ENCODE peak calls at places on chromosomes 4 and X, in seven cellular contexts. X, Q, O, W, I, A and M are unnamed samples.

GRCh38 chr4:20046931-20047677 is 204.6 kb upstream of the SLIT2 start:
- DNase-seq in X (no peak), Q (no peak), O (no peak), W (no peak), I (no peak), A (no peak), M (no peak)

GRCh38 chr4:120156115-120156718 is 89.6 kb upstream of the MAD2L1 start:
- DNase-seq in X (peak), Q (peak), O (no peak), W (peak), I (peak), A (peak), M (peak)

GRCh38 chrX:136318895-136319597 is 18.3 kb downstream of the ADGRG4 start:
- DNase-seq in X (no peak), Q (no peak), O (no peak), W (no peak), I (no peak), A (peak), M (no peak)

GRCh38 chr4:121462660-121463261 is 81.9 kb upstream of the QRFPR start:
- DNase-seq in X (peak), Q (peak), O (no peak), W (peak), I (peak), A (peak), M (peak)

GRCh38 chr4:177436456-177436855 is 5.8 kb downstream of the AGA start:
- DNase-seq in X (no peak), Q (no peak), O (no peak), W (no peak), I (no peak), A (no peak), M (no peak)

GRCh38 chrX:67545772-67546495 is 2.1 kb downstream of the AR start:
- DNase-seq in X (no peak), Q (no peak), O (peak), W (peak), I (peak), A (no peak), M (no peak)

GRCh38 chr4:88107406-88108107 is 50.9 kb downstream of the ABCG2 start:
- DNase-seq in X (no peak), Q (peak), O (no peak), W (no peak), I (no peak), A (no peak), M (peak)

GRCh38 chrX:107894038-107894437 is 68.4 kb downstream of the MID2 start:
- DNase-seq in X (peak), Q (peak), O (no peak), W (peak), I (peak), A (no peak), M (no peak)

GRCh38 chrX:5915783-5916182 is 312.9 kb downstream of the NLGN4X start:
- DNase-seq in X (no peak), Q (no peak), O (no peak), W (no peak), I (no peak), A (no peak), M (no peak)

GRCh38 chr4:177147668-177148067 is 162.0 kb upstream of the NEIL3 start:
- DNase-seq in X (no peak), Q (no peak), O (no peak), W (no peak), I (no peak), A (no peak), M (no peak)

GRCh38 chrX:131032646-131033230 is 25.4 kb upstream of the ARHGAP36 start:
- DNase-seq in X (no peak), Q (no peak), O (no peak), W (no peak), I (no peak), A (no peak), M (no peak)

GRCh38 chr4:83389037-83389755 is 54.5 kb upstream of the HPSE start:
- DNase-seq in X (no peak), Q (no peak), O (no peak), W (no peak), I (no peak), A (no peak), M (no peak)

GRCh38 chrX:132618810-132619209 is 130.0 kb upstream of the MBNL3 start:
- DNase-seq in X (no peak), Q (no peak), O (no peak), W (no peak), I (no peak), A (no peak), M (no peak)

GRCh38 chr4:91653067-91653466 is 650.7 kb upstream of the GRID2 start:
- DNase-seq in X (no peak), Q (no peak), O (no peak), W (no peak), I (no peak), A (no peak), M (no peak)

GRCh38 chr4:3244747-3245146 is 4.2 kb upstream of the MSANTD1 start:
- DNase-seq in X (no peak), Q (no peak), O (no peak), W (no peak), I (no peak), A (no peak), M (no peak)

GRCh38 chrX:148535639-148536038 is 35.2 kb downstream of the AFF2 start:
- DNase-seq in X (no peak), Q (no peak), O (no peak), W (peak), I (no peak), A (no peak), M (no peak)

GRCh38 chr4:173013232-173013932 is 155.2 kb upstream of the GALNT7 start:
- DNase-seq in X (peak), Q (peak), O (no peak), W (peak), I (peak), A (peak), M (peak)

GRCh38 chr4:67261971-67262370 is 283.3 kb downstream of the CENPC start:
- DNase-seq in X (no peak), Q (no peak), O (no peak), W (no peak), I (no peak), A (no peak), M (no peak)

GRCh38 chr4:183610033-183610432 is 49.0 kb downstream of the RWDD4 start:
- DNase-seq in X (no peak), Q (no peak), O (no peak), W (peak), I (no peak), A (no peak), M (no peak)

GRCh38 chr4:610411-611261 is 14.7 kb upstream of the PDE6B start:
- DNase-seq in X (no peak), Q (peak), O (peak), W (peak), I (no peak), A (no peak), M (no peak)

GRCh38 chr4:149549911-149550310 is 265.7 kb downstream of the IQCM start:
- DNase-seq in X (no peak), Q (no peak), O (no peak), W (peak), I (no peak), A (no peak), M (no peak)

GRCh38 chrX:153338836-153339235 is 4.9 kb downstream of the ZNF275 start:
- DNase-seq in X (no peak), Q (no peak), O (no peak), W (no peak), I (no peak), A (no peak), M (no peak)

GRCh38 chr4:144409525-144409924 is 236.4 kb upstream of the HHIP start:
- DNase-seq in X (no peak), Q (no peak), O (no peak), W (no peak), I (no peak), A (no peak), M (no peak)

GRCh38 chr4:30948653-30949052 is 228.5 kb downstream of the PCDH7 start:
- DNase-seq in X (no peak), Q (peak), O (no peak), W (no peak), I (no peak), A (no peak), M (no peak)

GRCh38 chr4:121049072-121049599 is 23.2 kb downstream of the NDNF start:
- DNase-seq in X (no peak), Q (no peak), O (no peak), W (no peak), I (no peak), A (no peak), M (no peak)

GRCh38 chr4:151917145-151917775 is 156.5 kb upstream of the GATB start:
- DNase-seq in X (no peak), Q (no peak), O (no peak), W (peak), I (no peak), A (no peak), M (no peak)

GRCh38 chr4:3439391-3439790 is 2.4 kb upstream of the HGFAC start:
- DNase-seq in X (no peak), Q (no peak), O (no peak), W (no peak), I (no peak), A (no peak), M (no peak)

GRCh38 chr4:98510340-98510739 is 148.1 kb downstream of the TSPAN5 start:
- DNase-seq in X (no peak), Q (no peak), O (no peak), W (no peak), I (no peak), A (no peak), M (no peak)

GRCh38 chr4:45317276-45317675 is 590.9 kb upstream of the GNPDA2 start:
- DNase-seq in X (no peak), Q (no peak), O (no peak), W (no peak), I (no peak), A (no peak), M (no peak)

GRCh38 chrX:17549005-17549685 is 174.1 kb downstream of the NHS start:
- DNase-seq in X (no peak), Q (no peak), O (no peak), W (no peak), I (no peak), A (no peak), M (no peak)

GRCh38 chr4:76022031-76022430 is 1.3 kb downstream of the CXCL10 start:
- DNase-seq in X (no peak), Q (no peak), O (no peak), W (no peak), I (no peak), A (no peak), M (no peak)

GRCh38 chr4:10623241-10623640 is 61.3 kb downstream of the CLNK start:
- DNase-seq in X (no peak), Q (no peak), O (no peak), W (no peak), I (no peak), A (no peak), M (no peak)

GRCh38 chrX:73289039-73289438 is 74.4 kb upstream of the NAP1L2 start:
- DNase-seq in X (no peak), Q (no peak), O (no peak), W (peak), I (no peak), A (no peak), M (no peak)

GRCh38 chr4:169846396-169846795 is 88.7 kb upstream of the HPF1 start:
- DNase-seq in X (no peak), Q (no peak), O (no peak), W (no peak), I (no peak), A (no peak), M (no peak)

GRCh38 chrX:21158678-21159077 is 215.5 kb upstream of the CNKSR2 start:
- DNase-seq in X (no peak), Q (no peak), O (no peak), W (no peak), I (no peak), A (no peak), M (no peak)

GRCh38 chr4:169379688-169380087 is 108.9 kb upstream of the SH3RF1 start:
- DNase-seq in X (no peak), Q (no peak), O (no peak), W (no peak), I (no peak), A (no peak), M (no peak)

GRCh38 chr4:153589703-153590595 is 94.1 kb upstream of the TLR2 start:
- DNase-seq in X (no peak), Q (no peak), O (no peak), W (no peak), I (no peak), A (no peak), M (no peak)